ENCODE peak calls at places on chromosomes 6 and 20, in five cellular contexts. B, S, R, I and T are unnamed samples. For H3K4me1, the result is how much of the 10 kb centered on the place peaks cover.

GRCh38 chr6:121143476-121143875 is 190.8 kb downstream of the TBC1D32 start:
- DNase-seq in I (no peak), S (no peak), R (no peak), B (no peak), T (no peak)

GRCh38 chr6:108133594-108134179 is 32.1 kb upstream of the NR2E1 start:
- DNase-seq in B (peak), I (peak), S (peak), R (peak), T (no peak)

GRCh38 chr6:18820725-18821124 is 433.6 kb downstream of the RNF144B start:
- DNase-seq in B (no peak), S (no peak), R (peak), I (no peak), T (no peak)

GRCh38 chr6:34243131-34243771 is 5.6 kb downstream of the SMIM29 start:
- DNase-seq in I (no peak), S (no peak), B (peak), R (no peak), T (no peak)

GRCh38 chr20:3729811-3730550 is 2.5 kb upstream of the HSPA12B start:
- DNase-seq in B (no peak), R (no peak), S (peak), I (no peak), T (no peak)

GRCh38 chr6:105488521-105489212 is 85.8 kb upstream of the PREP start:
- DNase-seq in R (peak), S (no peak), B (no peak), I (no peak), T (no peak)

GRCh38 chr20:45452238-45452637 is 17.3 kb upstream of the WFDC2 start:
- DNase-seq in R (no peak), B (no peak), S (no peak), I (no peak), T (no peak)

GRCh38 chr6:104161960-104162669 is 697.6 kb downstream of the HACE1 start:
- DNase-seq in B (no peak), R (peak), S (no peak), I (no peak), T (no peak)

GRCh38 chr6:151240036-151240685 is 394 bp downstream of the AKAP12 start:
- DNase-seq in S (peak), B (no peak), I (peak), R (peak), T (peak)

GRCh38 chr20:16761305-16761829 is 13.2 kb downstream of the OTOR start:
- DNase-seq in I (peak), B (no peak), R (peak), S (no peak), T (no peak)

GRCh38 chr6:51473996-51474975 is 613.1 kb downstream of the PKHD1 start:
- DNase-seq in B (no peak), S (no peak), R (no peak), I (no peak), T (no peak)

GRCh38 chr6:129890164-129890563 is 29.0 kb upstream of the TMEM244 start:
- DNase-seq in I (peak), R (no peak), S (no peak), B (no peak), T (no peak)
- H3K27ac ChIP-seq in I (no peak), R (no peak), S (no peak), B (no peak), T (no peak)

GRCh38 chr6:122264557-122264956 is 134.9 kb upstream of the HSF2 start:
- DNase-seq in R (peak), B (no peak), S (no peak), I (no peak), T (no peak)

DNA sequence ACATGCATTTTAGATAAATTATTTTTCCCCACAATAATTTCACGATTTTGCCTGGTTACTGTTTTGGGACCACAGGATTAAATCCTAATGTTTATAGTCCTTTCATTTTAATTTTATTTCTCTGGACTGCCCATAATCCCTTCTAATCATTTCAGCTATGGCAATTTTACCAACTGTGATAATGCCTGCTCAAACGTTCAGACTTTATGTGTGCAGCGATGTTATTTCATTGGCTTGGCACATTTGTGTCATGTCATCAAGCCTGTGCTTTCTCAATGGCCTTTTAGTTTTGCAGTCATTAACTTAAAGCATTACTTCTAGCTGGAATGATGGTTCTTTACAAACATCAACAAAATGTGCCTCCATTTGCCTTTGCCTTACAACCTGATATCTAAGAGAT is 140.6 kb upstream of the HSF2 start:
- DNase-seq in I (no peak), S (no peak), R (no peak), B (no peak), T (no peak)
- H3K4me1 ChIP-seq in I (under half), S (under half), R (under half), B (under half), T (under half)

GRCh38 chr20:50575869-50576720 is 65.9 kb downstream of the PTPN1 start:
- DNase-seq in S (peak), R (peak), B (no peak), I (peak), T (no peak)

GRCh38 chr20:50578778-50579165 is 68.6 kb downstream of the PTPN1 start:
- DNase-seq in B (no peak), S (no peak), I (no peak), R (no peak), T (no peak)

GRCh38 chr20:50578061-50578777 is 68.0 kb downstream of the PTPN1 start:
- DNase-seq in B (no peak), I (no peak), S (no peak), R (no peak), T (no peak)

GRCh38 chr20:50579511-50579910 is 69.3 kb downstream of the PTPN1 start:
- DNase-seq in R (no peak), I (no peak), B (no peak), S (no peak), T (no peak)

DNA sequence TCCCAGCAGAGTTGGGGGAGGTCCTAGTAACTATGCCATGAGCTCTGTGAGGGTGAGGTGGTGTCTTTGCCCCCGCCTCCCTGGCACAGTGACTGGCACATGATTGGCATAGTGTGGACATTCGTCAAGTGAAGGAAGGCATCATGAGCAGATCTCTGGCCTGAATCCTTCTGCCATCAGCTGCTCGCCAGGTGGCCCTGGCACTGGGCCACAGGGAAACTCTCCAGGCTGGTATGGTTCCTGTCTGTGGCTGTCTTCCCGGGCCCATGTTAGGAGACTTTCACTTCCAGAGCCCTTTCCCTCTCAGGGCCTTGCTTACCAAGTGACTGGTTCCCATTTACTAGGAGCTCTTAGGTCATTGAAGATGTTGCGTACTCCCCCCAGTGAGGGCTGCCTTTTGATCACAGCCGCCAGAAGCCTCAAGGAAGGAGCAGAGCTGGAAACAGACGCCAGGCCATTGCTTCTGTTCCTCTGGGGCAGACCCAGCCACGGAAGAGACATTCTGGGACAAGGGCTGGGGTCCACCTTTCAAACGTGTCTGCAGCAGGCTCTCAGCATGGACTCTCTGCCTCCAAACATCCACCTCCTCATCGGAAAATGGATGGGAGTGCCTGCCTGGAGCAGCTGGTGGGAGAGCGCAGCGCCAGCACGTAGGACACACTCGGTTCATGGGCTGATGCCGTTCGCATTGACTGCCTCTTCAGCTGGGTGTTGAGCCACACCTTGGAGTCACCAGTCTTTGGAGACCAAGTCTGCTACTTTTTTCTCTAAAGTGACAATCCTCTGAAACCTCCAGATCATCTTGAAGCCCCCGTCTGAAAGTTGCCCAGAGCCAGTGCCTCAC is 67.2 kb downstream of the PTPN1 start:
- DNase-seq in B (peak), S (peak), I (peak), R (no peak), T (no peak)
- H3K27ac ChIP-seq in B (peak), S (peak), I (peak), R (no peak), T (no peak)

GRCh38 chr6:91573826-91574416 is 987.0 kb upstream of the MAP3K7 start:
- DNase-seq in I (no peak), R (no peak), S (no peak), B (no peak), T (no peak)
- H3K4me1 ChIP-seq in I (under half), R (under half), S (under half), B (under half), T (under half)

GRCh38 chr6:148251286-148251685 is 91.4 kb upstream of the SASH1 start:
- DNase-seq in S (no peak), I (peak), B (no peak), R (peak), T (no peak)

GRCh38 chr6:148247386-148248063 is 95.1 kb upstream of the SASH1 start:
- DNase-seq in S (no peak), R (no peak), I (no peak), B (no peak), T (no peak)

GRCh38 chr6:148257810-148258209 is 84.8 kb upstream of the SASH1 start:
- DNase-seq in S (no peak), B (no peak), R (no peak), I (no peak), T (no peak)

GRCh38 chr6:148249160-148249559 is 93.5 kb upstream of the SASH1 start:
- DNase-seq in S (no peak), R (no peak), B (no peak), I (peak), T (no peak)

GRCh38 chr6:148251891-148252290 is 90.7 kb upstream of the SASH1 start:
- DNase-seq in B (no peak), I (no peak), R (no peak), S (no peak), T (no peak)
- H3K27ac ChIP-seq in B (no peak), I (no peak), R (no peak), S (no peak), T (no peak)

DNA sequence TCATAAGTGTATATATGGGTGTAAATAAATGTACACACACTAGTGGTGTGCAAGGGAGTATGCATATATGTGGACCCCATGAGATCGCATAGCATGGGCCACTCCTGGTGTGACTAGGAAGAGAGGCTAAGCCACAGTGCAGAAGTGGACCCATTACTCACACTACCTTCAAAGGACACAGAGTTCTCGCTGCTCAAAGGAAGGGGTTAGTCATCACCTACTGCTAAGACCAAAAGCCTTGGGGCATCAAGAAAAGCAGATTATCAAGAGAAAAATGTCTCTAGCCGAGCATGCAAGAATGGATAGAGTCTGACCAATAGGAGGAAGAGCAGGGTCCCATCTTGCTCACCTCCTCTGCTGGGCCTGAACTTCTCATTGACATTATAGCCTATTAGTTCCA is 195.5 kb downstream of the MAFB start:
- DNase-seq in B (no peak), R (no peak), S (no peak), I (peak), T (no peak)
- H3K4me1 ChIP-seq in B (under half), R (under half), S (under half), I (under half), T (under half)

GRCh38 chr6:68709882-68710281 is 74.8 kb downstream of the ADGRB3 start:
- DNase-seq in I (no peak), S (no peak), B (no peak), R (no peak), T (no peak)

GRCh38 chr6:68710916-68711315 is 75.8 kb downstream of the ADGRB3 start:
- DNase-seq in I (no peak), S (no peak), B (no peak), R (no peak), T (no peak)

GRCh38 chr6:68709091-68709490 is 74.0 kb downstream of the ADGRB3 start:
- DNase-seq in R (no peak), B (no peak), S (no peak), I (no peak), T (no peak)

GRCh38 chr6:68711386-68712000 is 76.4 kb downstream of the ADGRB3 start:
- DNase-seq in R (no peak), I (no peak), B (no peak), S (no peak), T (no peak)

DNA sequence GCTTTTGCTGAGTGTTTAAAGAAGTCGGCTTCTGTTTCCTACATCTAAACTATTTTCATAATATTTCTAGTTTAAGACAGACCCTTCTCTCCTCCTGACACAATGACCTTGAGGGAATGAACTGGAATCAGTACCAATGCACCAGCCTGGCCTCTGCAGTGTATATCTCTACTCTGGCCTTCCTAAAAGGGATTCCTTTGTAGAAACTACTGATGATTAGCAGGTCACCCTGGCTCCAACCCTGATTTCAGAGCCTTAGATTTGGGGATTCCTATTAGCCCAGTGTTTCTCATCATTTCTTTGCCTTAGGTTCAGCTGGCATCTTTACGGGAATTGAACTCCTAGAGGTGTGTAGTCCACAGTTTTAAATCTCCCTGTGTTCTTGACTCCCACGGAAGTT is 75.4 kb downstream of the ADGRB3 start:
- DNase-seq in B (no peak), S (no peak), I (no peak), R (no peak), T (no peak)
- H3K27ac ChIP-seq in B (no peak), S (no peak), I (no peak), R (no peak), T (no peak)

DNA sequence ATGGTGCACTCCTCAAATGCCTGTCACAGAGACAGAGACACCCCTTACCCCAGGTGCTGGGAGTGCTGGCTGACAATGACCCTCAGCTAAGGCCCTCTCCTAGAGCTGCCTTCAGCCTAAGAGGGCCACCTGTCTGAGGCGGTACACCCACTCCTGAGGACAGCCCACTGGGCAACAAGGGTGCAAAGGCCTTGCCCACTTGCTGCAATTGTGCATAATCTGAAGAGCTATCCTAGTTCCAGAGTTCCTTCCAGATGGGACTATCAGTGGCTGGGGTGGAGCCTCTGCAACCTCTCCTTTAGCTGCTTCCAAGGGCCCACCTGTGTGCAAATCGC is 87.6 kb downstream of the PREX1 start:
- DNase-seq in I (no peak), S (no peak), R (no peak), B (no peak), T (no peak)
- H3K4me1 ChIP-seq in I (under half), S (under half), R (under half), B (under half), T (under half)

DNA sequence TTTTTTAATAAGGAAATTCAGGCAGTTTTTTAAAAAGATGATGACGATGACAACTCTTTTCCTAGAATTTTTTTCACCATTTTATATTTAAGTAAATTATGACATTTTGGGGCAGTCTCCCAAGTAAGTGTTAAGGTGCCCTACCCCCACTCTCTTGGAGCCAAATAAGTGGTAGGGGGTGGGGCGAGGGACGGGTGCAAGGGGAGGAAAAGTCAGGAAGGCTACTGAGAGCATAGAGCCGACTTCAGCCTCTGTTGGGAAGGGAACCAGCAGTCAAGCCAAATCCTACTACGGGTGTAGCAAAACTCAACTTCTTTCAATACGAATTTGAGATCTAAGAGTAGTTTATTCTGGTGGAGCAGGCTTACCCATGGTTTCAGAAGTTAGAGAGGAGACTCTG is 54.4 kb downstream of the KIZ start:
- DNase-seq in B (no peak), S (no peak), R (peak), I (no peak), T (no peak)
- H3K27ac ChIP-seq in B (peak), S (no peak), R (peak), I (no peak), T (no peak)

DNA sequence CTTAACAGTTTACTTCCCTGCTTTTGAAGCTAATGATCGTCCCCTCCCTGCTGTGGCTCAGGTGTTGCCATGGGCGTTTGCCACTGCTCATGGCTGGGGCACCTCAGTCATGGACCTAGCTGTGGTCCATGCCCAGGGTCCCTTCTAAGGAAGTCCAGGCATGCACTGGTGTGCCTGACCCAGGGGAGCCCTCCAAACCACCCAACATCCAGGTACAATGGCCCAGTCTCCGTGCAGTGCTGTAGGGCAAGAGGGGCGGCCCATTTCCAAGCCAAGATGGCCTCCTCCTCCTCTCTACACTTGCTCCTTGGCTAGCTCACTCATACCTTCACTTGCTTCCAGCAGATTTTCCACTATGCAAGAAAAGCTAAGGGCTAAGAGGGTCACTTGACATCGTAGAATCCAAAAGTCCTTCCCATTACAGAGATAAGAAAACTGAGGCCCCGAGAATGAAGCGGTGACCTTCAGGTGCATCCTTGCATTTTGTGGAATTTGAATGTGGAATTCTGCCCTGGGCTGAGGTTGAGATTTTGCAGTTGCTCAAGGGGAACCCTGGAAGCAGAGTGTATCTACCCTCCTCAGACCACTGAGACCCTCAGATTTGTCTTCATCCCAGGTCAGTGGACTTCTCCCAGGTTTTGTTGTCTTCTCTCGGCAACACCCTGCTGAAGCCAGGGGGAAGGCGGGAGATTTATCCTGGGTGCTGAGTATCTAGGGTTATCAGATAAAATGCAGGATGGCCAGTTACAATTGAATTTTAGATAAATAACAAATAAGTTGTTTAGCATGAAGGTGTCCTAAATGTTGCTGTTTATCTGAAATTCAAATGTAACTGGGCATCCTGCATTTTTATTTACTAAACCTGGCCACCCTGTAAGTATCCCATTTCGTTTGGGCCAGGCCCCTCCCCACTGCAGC is 42.7 kb downstream of the FGD2 start:
- DNase-seq in S (no peak), B (no peak), R (no peak), I (no peak), T (no peak)
- H3K4me1 ChIP-seq in S (under half), B (under half), R (under half), I (half or more), T (under half)